ENCODE peak calls at places on chromosome 7, in eight cellular contexts. F is activated naive CD4-positive, alpha-beta T cell; T is T-helper 2 cell; R is HCEC 1CT; X is effector memory CD8-positive, alpha-beta T cell; E is dorsolateral prefrontal cortex; M is RWPE1; P is iPS-NIHi11. L is an unnamed sample.

GRCh38 chr7:137978464-137979237 is 23.2 kb downstream of the CREB3L2 start:
- DNase-seq in E (no peak), F (no peak), X (no peak), R (peak; percentile 99), M (peak; percentile 78), P (no peak), T (no peak), L (peak; percentile 98)

GRCh38 chr7:117227091-117227490 is 95.8 kb downstream of the WNT2 start:
- DNase-seq in P (no peak), T (no peak), X (no peak), R (no peak), M (no peak), F (no peak), E (no peak), L (no peak)

GRCh38 chr7:39810710-39811109 is 139.3 kb upstream of the CDK13 start:
- DNase-seq in F (no peak), T (no peak), R (no peak), E (no peak), M (no peak), X (no peak), P (no peak), L (no peak)

GRCh38 chr7:101128040-101128834 is 1.3 kb downstream of the SERPINE1 start:
- DNase-seq in M (no peak), T (no peak), F (no peak), E (no peak), P (no peak), R (peak; percentile 41), X (no peak), L (peak; percentile 56)

GRCh38 chr7:95246935-95247370 is 77.4 kb downstream of the PON1 start:
- DNase-seq in T (peak; percentile 54), X (no peak), F (no peak), M (peak; percentile 34), E (no peak), P (peak; percentile 76), R (peak; percentile 50), L (peak; percentile 71)

GRCh38 chr7:131108212-131108980 is 219.3 kb upstream of the MKLN1 start:
- DNase-seq in X (peak; percentile 80), T (peak; percentile 95), R (no peak), M (no peak), F (no peak), P (no peak), E (peak; percentile 54), L (peak; percentile 56)

GRCh38 chr7:84372155-84372621 is 177.6 kb upstream of the SEMA3A start:
- DNase-seq in P (no peak), R (peak; percentile 99), F (no peak), E (no peak), M (peak; percentile 42), T (no peak), X (no peak), L (peak; percentile 86)

GRCh38 chr7:17183630-17184328 is 114.7 kb upstream of the AHR start:
- DNase-seq in T (no peak), R (peak; percentile 45), E (no peak), M (no peak), X (no peak), P (no peak), F (no peak), L (no peak)

L was measured in ELR.